ENCODE peak calls at places on chromosomes 7 and 10, in nine cellular contexts. B is spleen; G is transverse colon; C is GM23248; X is CD8-positive, alpha-beta T cell; Q is ascending aorta; S is pancreas; Y is astrocyte; P is cardiac muscle cell. L is an unnamed sample.

GRCh38 chr10:95588025-95588424 is 26.9 kb upstream of the SORBS1 start:
- DNase-seq in P (no peak), B (no peak), Y (no peak), G (peak; percentile 41), X (no peak), Q (no peak), S (no peak), C (no peak), L (no peak)

GRCh38 chr7:129644634-129645230 is 33.2 kb downstream of the NRF1 start:
- DNase-seq in B (no peak), S (no peak), C (peak; percentile 74), G (no peak), P (peak; percentile 76), X (no peak), Q (no peak), Y (peak; percentile 36), L (peak; percentile 37)

GRCh38 chr10:29140991-29141390 is 147.9 kb upstream of the LYZL1 start:
- DNase-seq in Q (no peak), Y (peak; percentile 96), G (no peak), P (peak; percentile 87), B (no peak), S (no peak), C (peak; percentile 93), X (no peak), L (peak; percentile 88)

GRCh38 chr7:97022451-97023306 is 2.0 kb downstream of the DLX5 start:
- DNase-seq in P (no peak), B (no peak), Q (no peak), G (no peak), C (no peak), Y (no peak), S (no peak), X (no peak), L (no peak)

GRCh38 chr10:132115736-132116135 is 50.0 kb downstream of the JAKMIP3 start:
- DNase-seq in G (no peak), Y (no peak), P (peak; percentile 48), S (no peak), X (no peak), C (no peak), B (peak; percentile 63), Q (no peak), L (peak; percentile 5)

GRCh38 chr10:58625070-58625469 is 112.4 kb downstream of the BICC1 start:
- DNase-seq in C (peak; percentile 90), Y (peak; percentile 97), X (no peak), G (no peak), S (no peak), P (peak; percentile 77), Q (no peak), B (no peak), L (peak; percentile 66)

GRCh38 chr7:105779856-105780815 is 96.3 kb downstream of the ATXN7L1 start:
- DNase-seq in G (no peak), S (no peak), P (no peak), X (no peak), Y (no peak), B (no peak), C (no peak), Q (no peak), L (no peak)

GRCh38 chr7:2445898-2446555 is 30.2 kb downstream of the GRIFIN start:
- DNase-seq in B (no peak), P (no peak), G (no peak), Q (no peak), X (no peak), Y (no peak), S (no peak), C (peak; percentile 22), L (no peak)

GRCh38 chr10:60818134-60818770 is 40.0 kb downstream of the CDK1 start:
- DNase-seq in Q (no peak), S (no peak), G (no peak), B (no peak), P (peak; percentile 69), C (peak; percentile 89), X (no peak), Y (peak; percentile 90), L (peak; percentile 23)

GRCh38 chr7:151936207-151936606 is 20.0 kb upstream of the GALNTL5 start:
- DNase-seq in S (no peak), B (no peak), X (no peak), Y (no peak), P (no peak), G (no peak), Q (no peak), C (no peak), L (no peak)

GRCh38 chr10:71840177-71840711 is 10.8 kb downstream of the PSAP start:
- DNase-seq in C (peak; percentile 91), Y (peak; percentile 98), B (no peak), Q (no peak), P (peak; percentile 97), X (no peak), S (peak; percentile 59), G (peak; percentile 66), L (peak; percentile 97)

GRCh38 chr7:128891110-128891941 is 19.2 kb downstream of the KCP start:
- DNase-seq in B (peak; percentile 74), X (no peak), Q (no peak), Y (no peak), C (no peak), P (no peak), G (no peak), S (no peak), L (no peak)

GRCh38 chr7:104943502-104944343 is 70.3 kb upstream of the KMT2E start:
- DNase-seq in Y (peak; percentile 90), P (peak; percentile 90), X (peak; percentile 51), Q (no peak), S (peak; percentile 71), C (no peak), B (peak; percentile 81), G (peak; percentile 92), L (peak; percentile 63)

GRCh38 chr10:67663449-67664087 is 32.4 kb downstream of the CTNNA3 start:
- DNase-seq in Y (no peak), Q (no peak), S (no peak), C (no peak), X (no peak), B (no peak), P (no peak), G (no peak), L (no peak)

GRCh38 chr10:8063128-8063908 is 8.8 kb downstream of the GATA3 start:
- DNase-seq in B (no peak), S (no peak), Q (no peak), Y (no peak), G (no peak), P (no peak), X (no peak), C (no peak), L (no peak)
- H3K36me3 ChIP-seq in B (no peaks in the 10 kb centered on the region), S (no peaks in the 10 kb centered on the region), Q (no peaks in the 10 kb centered on the region), Y (no peaks in the 10 kb centered on the region), G (no peaks in the 10 kb centered on the region), P (no peaks in the 10 kb centered on the region), X (peaks cover 33% of the 10 kb centered on the region), C (no peaks in the 10 kb centered on the region), L (no peaks in the 10 kb centered on the region)

GRCh38 chr7:135164357-135165021 is 6.0 kb downstream of the CYREN start:
- DNase-seq in S (no peak), B (peak; percentile 84), P (no peak), X (no peak), Y (no peak), Q (no peak), G (no peak), C (peak; percentile 14), L (no peak)

GRCh38 chr7:135160858-135161653 is 9.5 kb downstream of the CYREN start:
- DNase-seq in Y (no peak), P (peak; percentile 41), B (peak; percentile 78), C (no peak), S (no peak), Q (no peak), X (no peak), G (no peak), L (no peak)

GRCh38 chr7:135161669-135162068 is 8.8 kb downstream of the CYREN start:
- DNase-seq in C (no peak), Y (no peak), P (no peak), S (no peak), X (no peak), G (no peak), B (no peak), Q (no peak), L (no peak)

GRCh38 chr7:135160098-135160857 is 10.2 kb downstream of the CYREN start:
- DNase-seq in S (no peak), X (no peak), C (peak; percentile 14), B (no peak), P (peak; percentile 64), Y (peak; percentile 33), Q (no peak), G (no peak), L (peak; percentile 41)

GRCh38 chr7:135162382-135163001 is 8.0 kb downstream of the CYREN start:
- DNase-seq in C (no peak), X (no peak), Y (no peak), P (no peak), Q (no peak), S (no peak), B (no peak), G (no peak), L (no peak)
- H3K4me3 ChIP-seq in C (no peak overlapping the region), X (no peak overlapping the region), Y (no peak overlapping the region), P (no peak overlapping the region), Q (no peak overlapping the region), S (no peak overlapping the region), B (no peak overlapping the region), G (no peak overlapping the region), L (no peak overlapping the region)

GRCh38 chr7:16762177-16762576 is 8.6 kb downstream of the TSPAN13 start:
- DNase-seq in X (no peak), C (no peak), B (no peak), G (no peak), S (no peak), P (no peak), Y (no peak), Q (no peak), L (no peak)

GRCh38 chr7:16754869-16755317 is 1.3 kb downstream of the TSPAN13 start:
- DNase-seq in X (no peak), P (no peak), G (no peak), B (no peak), S (no peak), Y (peak; percentile 30), C (peak; percentile 15), Q (no peak), L (no peak)

GRCh38 chr7:16755397-16755796 is 1.8 kb downstream of the TSPAN13 start:
- DNase-seq in Q (no peak), S (no peak), Y (peak; percentile 44), C (peak; percentile 64), X (no peak), B (no peak), P (no peak), G (no peak), L (no peak)

GRCh38 chr7:16759840-16760239 is 6.3 kb downstream of the TSPAN13 start:
- DNase-seq in C (no peak), S (no peak), G (no peak), P (no peak), Q (no peak), Y (no peak), B (no peak), X (no peak), L (no peak)

GRCh38 chr7:16758634-16759602 is 5.4 kb downstream of the TSPAN13 start:
- DNase-seq in P (no peak), C (no peak), G (no peak), Q (no peak), X (no peak), Y (no peak), B (no peak), S (no peak), L (no peak)
- H3K27ac ChIP-seq in P (no peak overlapping the region), C (no peak overlapping the region), G (no peak overlapping the region), Q (no peak overlapping the region), X (no peak overlapping the region), Y (no peak overlapping the region), B (peak overlapping the region; percentile 43), S (no peak overlapping the region), L (no peak overlapping the region)

DNA sequence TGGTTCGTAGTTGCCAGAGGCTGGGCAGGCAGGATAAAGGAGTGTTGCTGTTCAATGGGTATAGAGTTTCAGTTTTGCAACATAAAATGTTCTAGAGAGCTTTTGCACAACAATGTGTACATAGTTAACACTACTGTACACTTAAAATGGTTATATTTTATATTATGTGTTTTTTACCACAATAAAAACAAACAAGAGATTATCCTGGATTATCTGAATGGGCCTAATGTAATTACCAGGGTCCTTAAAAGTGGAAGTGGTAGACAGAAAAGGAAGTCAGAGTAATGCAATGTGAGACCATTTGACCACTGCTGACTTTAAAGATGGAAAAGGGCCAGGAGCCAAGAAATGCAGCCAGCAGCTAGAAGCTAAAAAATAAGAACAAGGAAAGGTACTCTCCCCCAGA is 159.7 kb downstream of the SGMS1 start:
- DNase-seq in S (no peak), Y (peak; percentile 6), C (no peak), G (no peak), X (no peak), P (peak; percentile 52), B (no peak), Q (no peak), L (peak; percentile 16)
- H3K36me3 ChIP-seq in S (no peaks in the 10 kb centered on the region), Y (no peaks in the 10 kb centered on the region), C (peaks cover 5% of the 10 kb centered on the region), G (no peaks in the 10 kb centered on the region), X (peaks cover 4% of the 10 kb centered on the region), P (no peaks in the 10 kb centered on the region), B (peaks cover 8% of the 10 kb centered on the region), Q (peaks cover 4% of the 10 kb centered on the region), L (no peaks in the 10 kb centered on the region)